ENCODE peak calls at places on chromosomes 16 and 17, in ten cellular contexts. S is upper lobe of right lung, B is breast epithelium, T is heart left ventricle, U is stomach, J is brain microvascular endothelial cell, X is tibial nerve, M is pancreas, A is left ventricle myocardium inferior, N is colonic mucosa. K is an unnamed sample.
A peak's percentile ranks its signal among the peaks of the same experiment; 100 is the strongest.

GRCh38 chr16:10961231-10961630 is 16.9 kb downstream of the CLEC16A start:
- DNase-seq in M (no peak), X (no peak), N (no peak), T (no peak), A (no peak), S (no peak), U (no peak), J (peak; percentile 90), B (no peak), K (peak; percentile 48)

GRCh38 chr17:35521150-35521549 is 16.3 kb downstream of the SLFN12L start:
- DNase-seq in X (no peak), J (no peak), U (no peak), M (no peak), A (no peak), T (no peak), N (no peak), S (no peak), B (no peak), K (no peak)

GRCh38 chr16:85136213-85136704 is 24.0 kb upstream of the CIBAR2 start:
- DNase-seq in T (peak; percentile 46), M (peak; percentile 63), X (peak; percentile 61), B (peak; percentile 43), U (no peak), S (peak; percentile 82), N (no peak), A (no peak), J (no peak), K (no peak)

GRCh38 chr16:85138825-85139627 is 26.8 kb upstream of the CIBAR2 start:
- DNase-seq in U (no peak), A (no peak), J (no peak), X (no peak), S (no peak), M (peak; percentile 57), N (no peak), T (no peak), B (peak; percentile 55), K (no peak)

GRCh38 chr16:50627419-50627818 is 53.7 kb downstream of the SNX20 start:
- DNase-seq in A (peak; percentile 50), U (peak; percentile 35), J (no peak), B (no peak), N (peak; percentile 35), T (peak; percentile 52), X (peak; percentile 58), M (no peak), S (no peak), K (no peak)

GRCh38 chr17:40510328-40510648 is 8.9 kb upstream of the TNS4 start:
- DNase-seq in A (no peak), U (no peak), X (no peak), N (no peak), T (no peak), S (peak; percentile 43), B (peak; percentile 92), M (no peak), J (peak; percentile 53), K (peak; percentile 91)

GRCh38 chr17:47844814-47845453 is 3.9 kb upstream of the SCRN2 start:
- DNase-seq in A (no peak), S (no peak), M (no peak), B (no peak), T (no peak), N (no peak), U (no peak), X (no peak), J (no peak), K (no peak)

GRCh38 chr17:48804936-48805411 is 12.1 kb downstream of the TTLL6 start:
- DNase-seq in S (peak; percentile 79), T (peak; percentile 33), M (peak; percentile 34), B (peak; percentile 29), A (peak; percentile 38), N (peak; percentile 91), J (peak; percentile 38), X (peak; percentile 61), U (peak; percentile 67), K (peak; percentile 81)

DNA sequence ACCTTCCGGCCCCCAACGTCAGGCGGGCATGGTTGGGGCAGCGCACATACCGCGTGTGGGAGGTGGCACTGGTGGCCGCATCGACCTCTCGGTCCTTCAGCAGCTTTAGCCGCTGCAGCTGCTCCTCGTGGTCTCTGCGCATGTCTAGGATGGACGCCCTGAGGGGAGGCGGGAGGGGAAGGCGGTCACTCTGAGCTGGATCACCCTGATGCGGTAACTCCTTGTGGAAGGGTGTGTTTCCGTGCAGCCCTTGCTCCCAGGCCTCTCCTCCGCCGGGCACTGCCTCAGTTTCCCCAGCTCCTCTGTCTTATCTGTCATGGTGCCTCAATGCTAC is 13.4 kb upstream of the MRPL38 start:
- DNase-seq in X (no peak), A (no peak), J (no peak), S (no peak), U (no peak), M (no peak), B (no peak), N (no peak), T (no peak), K (no peak)
- H3K27ac ChIP-seq in X (no peak overlapping the region), A (no peak overlapping the region), J (no peak overlapping the region), S (no peak overlapping the region), U (no peak overlapping the region), M (no peak overlapping the region), B (no peak overlapping the region), N (no peak overlapping the region), T (no peak overlapping the region), K (peak overlapping the region; percentile 32)

GRCh38 chr16:64586756-64587155 is 535.1 kb downstream of the CDH11 start:
- DNase-seq in T (no peak), M (no peak), S (no peak), J (no peak), N (no peak), A (no peak), B (no peak), X (no peak), U (no peak), K (no peak)
- TF ChIP-seq CTCF in T (no peak), M (no peak), S (no peak), J (no peak), N (no peak), A (no peak), B (no peak), X (no peak), U (no peak), K (no peak)

GRCh38 chr16:70696952-70697600 is 11.2 kb upstream of the MTSS2 start:
- DNase-seq in N (no peak), S (peak; percentile 82), J (no peak), X (no peak), T (no peak), B (peak; percentile 90), A (no peak), M (no peak), U (peak; percentile 64), K (no peak)
- H3K27ac ChIP-seq in N (peak overlapping the region; percentile 7), S (peak overlapping the region; percentile 60), J (no peak overlapping the region), X (peak overlapping the region; percentile 31), T (peak overlapping the region; percentile 82), B (peak overlapping the region; percentile 96), A (peak overlapping the region; percentile 93), M (no peak overlapping the region), U (peak overlapping the region; percentile 83), K (peak overlapping the region; percentile 100)

DNA sequence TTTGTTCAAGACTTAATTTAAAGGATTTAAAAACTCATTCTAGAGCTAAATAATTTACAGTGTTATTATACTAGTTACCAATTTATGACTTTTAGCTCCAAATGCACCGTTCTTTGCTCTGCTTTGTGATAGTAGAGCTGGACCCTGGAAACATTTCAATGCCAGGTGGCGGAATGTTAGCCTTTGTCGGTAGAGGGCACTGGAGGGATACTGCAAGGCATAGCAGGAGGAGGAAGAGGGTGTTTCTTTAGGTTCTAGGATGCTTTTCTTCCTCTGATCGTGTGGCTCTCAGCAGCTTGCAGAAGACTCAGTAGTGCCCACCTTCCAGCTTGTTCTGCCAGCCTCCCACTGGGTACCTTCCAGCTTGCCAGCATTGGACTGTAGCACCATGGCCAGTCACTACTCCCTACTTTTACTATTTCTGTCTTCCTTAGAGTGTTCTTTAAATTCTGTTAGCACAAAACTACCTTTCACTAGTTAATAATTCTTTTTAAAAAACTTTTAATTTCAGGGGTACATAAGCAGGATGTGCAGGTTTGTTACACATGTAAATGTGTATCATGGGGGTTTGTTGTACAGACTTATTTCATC is 325.3 kb downstream of the UTP18 start:
- DNase-seq in J (no peak), B (no peak), A (no peak), U (peak; percentile 26), X (no peak), N (no peak), M (no peak), T (no peak), S (no peak), K (peak; percentile 5)
- TF ChIP-seq CTCF in J (no peak), B (peak; percentile 14), A (peak; percentile 64), U (no peak), X (no peak), N (no peak), M (no peak), T (peak; percentile 39), S (no peak), K (peak; percentile 56)

GRCh38 chr17:77919276-77919675 is 39.2 kb upstream of the TNRC6C start:
- DNase-seq in N (no peak), J (no peak), X (no peak), T (no peak), U (no peak), A (no peak), S (no peak), B (no peak), M (no peak), K (no peak)
- H3K27ac ChIP-seq in N (no peak overlapping the region), J (no peak overlapping the region), X (no peak overlapping the region), T (no peak overlapping the region), U (no peak overlapping the region), A (no peak overlapping the region), S (no peak overlapping the region), B (no peak overlapping the region), M (no peak overlapping the region), K (no peak overlapping the region)

DNA sequence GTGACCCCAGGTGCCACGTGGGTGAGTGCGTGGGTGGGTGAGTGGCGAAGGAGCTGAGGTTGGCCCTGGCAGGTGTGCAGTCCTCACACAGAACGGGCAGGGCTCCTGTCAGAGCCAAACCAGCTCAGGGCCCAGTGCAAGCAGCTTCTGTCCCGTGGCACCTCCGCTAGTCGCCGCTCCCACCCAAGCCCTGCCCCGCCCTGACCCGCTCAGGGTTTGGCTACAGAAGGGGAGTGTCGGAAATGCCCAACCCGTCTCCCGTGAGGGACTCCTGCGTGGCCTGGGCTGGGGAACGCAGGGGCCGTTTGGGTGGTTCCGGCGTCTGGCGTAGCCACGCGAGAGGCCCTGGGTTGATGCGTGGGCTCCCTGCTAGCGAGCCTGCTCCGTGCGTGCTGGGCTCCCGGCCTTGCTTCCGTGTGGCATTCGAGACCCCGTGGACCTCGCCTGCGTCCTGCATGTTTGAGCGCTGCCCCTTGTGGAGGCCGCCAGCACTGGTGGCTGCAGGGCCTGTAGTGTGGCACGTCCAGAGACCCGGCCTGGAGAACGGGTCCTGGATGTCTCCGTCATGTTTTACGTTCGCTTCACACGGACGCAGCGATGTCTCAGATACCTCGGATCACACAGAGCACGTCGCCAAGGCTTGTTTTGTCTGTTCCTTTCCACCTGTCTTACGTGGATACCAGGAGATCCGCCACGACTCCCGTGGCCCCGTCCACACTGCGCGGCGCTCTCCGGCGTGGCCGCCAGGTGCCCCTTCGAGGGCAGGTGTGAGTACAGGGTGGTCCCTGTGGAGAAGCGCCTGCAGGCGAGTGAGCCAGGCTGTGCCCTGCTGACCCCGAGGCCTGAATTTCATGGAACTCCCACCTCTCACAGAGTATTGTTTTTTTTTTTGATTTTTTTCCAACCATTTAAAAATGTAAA is 10.2 kb downstream of the CAPN15 start:
- DNase-seq in U (no peak), X (no peak), M (no peak), B (no peak), T (no peak), N (no peak), A (no peak), J (no peak), S (no peak), K (no peak)
- TF ChIP-seq CTCF in U (no peak), X (no peak), M (no peak), B (no peak), T (no peak), N (no peak), A (no peak), J (peak; percentile 31), S (no peak), K (no peak)